ENCODE peak calls at places on chromosomes 4 and X, in five cellular contexts. G is substantia nigra, T is cardiac muscle cell, E is heart right ventricle, D is fibroblast of lung. B is an unnamed sample.

GRCh38 chrX:56026816-56027215 is 205.3 kb upstream of the KLF8 start:
- DNase-seq in E (no peak), T (no peak), G (no peak), D (no peak), B (no peak)

GRCh38 chrX:2707334-2707760 is 16.3 kb downstream of the CD99 start:
- DNase-seq in D (peak; percentile 86), G (no peak), T (no peak), E (peak; percentile 34), B (peak; percentile 47)

GRCh38 chr4:64271601-64272081 is 137.6 kb downstream of the TECRL start:
- DNase-seq in T (peak; percentile 44), E (peak; percentile 18), D (no peak), G (no peak), B (no peak)

GRCh38 chr4:122117743-122118142 is 34.4 kb upstream of the BLTP1 start:
- DNase-seq in G (no peak), E (no peak), T (no peak), D (peak; percentile 82), B (no peak)

GRCh38 chr4:118729287-118730286 is 44.4 kb downstream of the METTL14 start:
- DNase-seq in E (no peak), D (peak; percentile 78), T (no peak), G (no peak), B (no peak)

GRCh38 chrX:149829751-149830191 is 48.0 kb downstream of the MAGEA9 start:
- DNase-seq in E (no peak), G (no peak), T (no peak), D (peak; percentile 0), B (no peak)

GRCh38 chr4:140702096-140702757 is 54.0 kb downstream of the TBC1D9 start:
- DNase-seq in D (no peak), T (no peak), E (no peak), G (no peak), B (no peak)

GRCh38 chr4:78293841-78294301 is 236.7 kb downstream of the FRAS1 start:
- DNase-seq in E (no peak), G (no peak), D (peak; percentile 88), T (peak; percentile 44), B (no peak)

DNA sequence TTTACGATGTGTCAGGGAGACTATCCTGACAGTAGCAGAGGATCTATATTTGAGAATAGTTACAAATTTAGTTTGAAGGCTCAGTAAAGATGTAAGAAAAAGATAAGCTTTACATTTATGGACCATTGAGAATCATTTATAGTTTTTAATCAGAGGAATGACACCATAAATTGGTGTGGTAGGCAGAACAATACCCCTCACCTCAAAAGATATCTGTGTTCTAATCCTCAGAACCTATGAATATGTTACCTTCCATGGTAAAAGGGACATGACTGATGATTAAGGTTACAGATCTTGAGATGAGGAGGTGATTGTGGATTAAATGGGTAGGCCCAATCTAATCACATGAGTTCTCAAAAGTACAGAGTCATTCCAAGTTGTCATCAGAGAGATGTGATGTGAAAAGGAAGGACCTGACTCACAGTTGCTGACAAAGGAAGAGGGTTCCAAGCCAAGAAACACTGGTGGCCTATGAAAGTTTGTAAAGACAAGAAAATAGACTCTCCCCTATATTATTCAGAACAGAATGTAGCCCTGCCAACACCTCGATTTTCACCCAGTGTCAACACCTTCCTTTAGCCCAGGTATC is 27.0 kb downstream of the EREG start:
- DNase-seq in G (no peak), E (no peak), D (no peak), T (no peak), B (no peak)
- H3K27ac ChIP-seq in G (no peak overlapping the region), E (no peak overlapping the region), D (no peak overlapping the region), T (no peak overlapping the region), B (no peak overlapping the region)

DNA sequence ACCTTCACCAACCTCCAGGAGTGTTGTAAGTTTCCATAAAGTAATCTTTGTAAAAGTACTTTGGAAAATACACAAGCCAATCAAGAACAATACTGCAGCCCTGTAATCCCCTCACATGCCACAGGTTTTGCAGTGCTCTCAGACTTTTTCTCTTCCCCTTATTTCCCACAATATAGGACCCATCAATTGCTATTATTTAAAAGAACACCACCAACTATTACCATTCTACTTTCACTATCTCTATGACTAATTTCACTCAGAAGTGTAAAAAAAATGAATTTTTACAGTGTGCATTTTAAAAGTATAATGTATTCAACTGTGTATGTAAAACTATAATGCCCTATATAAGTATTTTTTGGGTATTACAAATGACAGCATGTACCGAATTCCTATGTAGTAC is 1.7 kb downstream of the ATP8A1 start:
- DNase-seq in G (no peak), D (no peak), T (no peak), E (no peak), B (no peak)
- H3K27ac ChIP-seq in G (peak overlapping the region; percentile 76), D (no peak overlapping the region), T (no peak overlapping the region), E (peak overlapping the region; percentile 88), B (peak overlapping the region; percentile 88)

DNA sequence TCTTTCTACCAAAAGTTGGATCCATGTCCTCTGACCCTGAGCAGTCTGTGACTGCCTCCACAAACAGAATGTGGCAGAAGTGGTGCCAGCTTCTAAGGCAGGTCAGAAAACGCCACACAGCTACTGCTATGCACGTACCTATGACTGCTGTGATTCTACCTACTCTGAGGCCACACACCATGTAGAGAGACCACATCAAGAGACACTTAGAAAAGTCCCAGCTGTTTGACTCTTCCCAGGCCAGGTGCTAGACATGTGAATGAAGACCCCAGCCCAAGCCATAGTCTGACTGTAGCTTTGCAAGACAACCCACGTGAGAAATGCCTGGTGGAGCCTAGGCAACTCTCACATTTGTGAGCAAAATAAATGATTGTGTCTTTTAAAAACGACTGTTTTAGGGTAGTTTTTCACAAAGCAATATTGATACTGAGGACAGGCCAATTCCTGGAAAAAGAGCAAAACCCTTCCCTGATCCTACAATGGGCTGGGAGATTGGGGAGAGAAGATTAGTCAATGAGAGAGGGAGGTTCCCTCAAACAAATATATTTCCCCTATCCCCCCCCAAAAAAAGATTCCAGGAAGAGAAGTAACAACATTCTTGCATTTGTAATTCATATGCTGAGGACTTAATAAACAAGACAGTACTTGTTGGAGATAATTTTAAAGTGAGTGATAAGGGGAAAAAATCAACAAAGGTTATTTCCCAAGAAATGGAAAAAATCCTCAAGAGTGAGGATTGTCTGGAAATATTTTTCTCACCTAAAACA is 33.3 kb downstream of the FRYL start:
- DNase-seq in E (no peak), D (no peak), G (no peak), T (no peak), B (no peak)
- H3K27ac ChIP-seq in E (no peak overlapping the region), D (no peak overlapping the region), G (no peak overlapping the region), T (peak overlapping the region; percentile 28), B (no peak overlapping the region)

DNA sequence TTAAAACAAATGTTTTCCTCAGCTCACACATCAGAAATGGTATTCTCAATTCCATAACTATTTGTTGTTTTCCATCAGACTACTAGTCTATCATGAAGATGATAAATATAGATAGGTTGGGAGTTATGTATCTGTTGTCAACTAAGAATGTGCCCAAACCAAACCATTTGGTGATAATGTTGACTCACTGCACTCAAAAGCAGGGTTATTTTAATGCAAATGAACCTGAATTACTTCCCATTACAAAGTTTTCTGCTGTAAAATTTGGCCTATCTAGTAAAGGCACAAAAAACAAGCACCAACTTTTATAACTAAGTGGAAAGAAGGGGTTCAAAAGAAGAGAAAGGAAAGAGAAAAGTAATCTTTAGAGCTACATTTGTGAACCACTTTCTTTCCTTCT is 93.5 kb downstream of the TBCK start:
- DNase-seq in D (no peak), T (no peak), E (no peak), G (no peak), B (no peak)
- H3K27ac ChIP-seq in D (no peak overlapping the region), T (peak overlapping the region; percentile 25), E (no peak overlapping the region), G (no peak overlapping the region), B (no peak overlapping the region)

GRCh38 chr4:16207409-16207808 is 18.9 kb downstream of the TAPT1 start:
- DNase-seq in D (no peak), G (no peak), T (no peak), E (no peak), B (no peak)

GRCh38 chr4:16206301-16206700 is 20.0 kb downstream of the TAPT1 start:
- DNase-seq in G (no peak), T (no peak), D (no peak), E (no peak), B (no peak)

GRCh38 chr4:16204505-16204904 is 21.8 kb downstream of the TAPT1 start:
- DNase-seq in T (no peak), E (no peak), G (no peak), D (no peak), B (no peak)

GRCh38 chr4:16206848-16207247 is 19.4 kb downstream of the TAPT1 start:
- DNase-seq in T (no peak), G (no peak), E (no peak), D (no peak), B (no peak)

DNA sequence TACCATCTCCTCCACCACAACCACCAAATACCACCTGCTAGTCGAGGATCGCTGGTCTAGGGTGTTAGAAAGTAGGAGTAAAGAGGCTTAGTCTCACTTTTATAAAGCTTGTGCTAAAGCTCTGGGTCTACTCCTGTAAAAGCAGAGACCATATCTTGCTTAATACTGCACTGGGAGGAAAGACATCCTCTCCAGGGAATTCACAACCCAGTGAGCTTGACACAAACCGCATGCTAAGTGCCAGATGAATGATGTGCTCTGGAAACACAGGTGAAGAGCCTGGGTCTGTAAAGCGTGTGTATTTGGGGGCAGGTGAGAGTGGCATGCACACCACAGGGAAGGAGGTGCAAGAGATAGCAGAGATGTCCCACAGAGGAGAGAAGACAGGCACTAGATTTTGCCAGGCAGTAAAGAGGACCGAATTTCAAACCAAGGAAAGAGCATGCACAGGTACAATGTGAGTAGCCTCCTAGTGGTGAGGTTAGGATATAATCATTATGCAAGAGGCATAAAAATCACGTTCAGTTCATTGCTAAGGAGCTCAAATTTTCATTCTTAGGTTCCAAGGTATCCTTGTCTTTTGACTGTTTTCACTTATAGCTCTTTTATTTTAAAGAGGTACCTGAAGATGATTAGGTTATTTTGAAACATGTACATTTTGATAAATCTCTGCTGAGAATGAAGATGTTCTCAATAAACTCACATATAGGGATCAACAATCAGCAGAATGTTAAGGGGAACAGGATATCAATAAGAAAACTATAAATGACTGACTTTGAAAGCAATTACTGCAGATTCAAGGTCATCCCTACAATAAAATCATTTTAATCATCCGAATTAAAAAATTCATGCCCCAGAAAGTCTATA is 20.7 kb downstream of the TAPT1 start:
- DNase-seq in E (no peak), D (no peak), T (peak; percentile 58), G (no peak), B (no peak)
- H3K27ac ChIP-seq in E (no peak overlapping the region), D (no peak overlapping the region), T (no peak overlapping the region), G (no peak overlapping the region), B (no peak overlapping the region)

GRCh38 chr4:48366611-48367010 is 25.3 kb downstream of the SLAIN2 start:
- DNase-seq in G (no peak), D (no peak), E (no peak), T (no peak), B (no peak)

GRCh38 chr4:48367016-48367415 is 25.7 kb downstream of the SLAIN2 start:
- DNase-seq in D (no peak), E (no peak), G (no peak), T (no peak), B (peak; percentile 31)

GRCh38 chr4:48360285-48360965 is 19.1 kb downstream of the SLAIN2 start:
- DNase-seq in E (no peak), G (no peak), D (peak; percentile 64), T (no peak), B (no peak)

DNA sequence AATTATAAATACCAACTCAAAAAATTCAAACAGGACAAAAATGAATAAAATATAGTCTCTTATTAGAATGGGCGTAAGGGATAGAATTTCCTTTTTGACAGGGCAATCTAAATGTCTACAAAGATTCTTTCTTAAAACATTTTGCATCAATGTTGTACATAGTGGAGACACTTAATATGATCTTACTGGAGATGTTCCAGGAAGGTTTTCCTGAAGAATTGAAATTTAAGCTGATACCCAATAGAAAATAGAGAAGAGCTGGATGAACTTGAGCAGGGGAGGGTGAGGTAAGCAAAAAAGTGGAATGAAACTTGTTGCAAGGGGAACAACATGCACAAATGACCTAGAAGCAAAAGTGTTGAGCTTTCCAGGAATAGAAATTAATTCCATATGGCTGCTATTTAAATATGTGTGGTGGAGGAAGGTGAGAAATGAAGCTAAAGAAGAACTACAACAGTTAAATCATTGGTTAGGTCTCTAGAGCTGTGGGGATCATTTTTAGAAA is 19.7 kb downstream of the SLAIN2 start:
- DNase-seq in E (no peak), G (no peak), D (peak; percentile 11), T (no peak), B (no peak)
- H3K27ac ChIP-seq in E (no peak overlapping the region), G (no peak overlapping the region), D (peak overlapping the region; percentile 66), T (no peak overlapping the region), B (no peak overlapping the region)

B was measured in colonic mucosa.